ENCODE peak calls at places on chromosomes 4 and X, in five cellular contexts. V is IMR-90, D is pancreas, E is astrocyte, Y is body of pancreas. A is an unnamed sample.

GRCh38 chr4:145909331-145909730 is 29.3 kb downstream of the ZNF827 start:
- DNase-seq in E (no peak), Y (peak; percentile 72), D (peak; percentile 58), V (no peak), A (no peak)

GRCh38 chr4:84481077-84481878 is 17.8 kb downstream of the NKX6-1 start:
- DNase-seq in Y (no peak), V (no peak), E (no peak), D (no peak), A (no peak)

GRCh38 chr4:38058186-38058585 is 98.0 kb downstream of the PTTG2 start:
- DNase-seq in Y (no peak), V (no peak), E (no peak), D (no peak), A (no peak)

GRCh38 chrX:115226929-115227328 is 7.0 kb downstream of the LRCH2 start:
- DNase-seq in E (no peak), D (no peak), Y (no peak), V (peak; percentile 28), A (no peak)

GRCh38 chr4:186264660-186265059 is 1.3 kb upstream of the F11 start:
- DNase-seq in V (no peak), Y (peak; percentile 14), D (no peak), E (no peak), A (no peak)

GRCh38 chr4:182306792-182307507 is 63.7 kb downstream of the TENM3 start:
- DNase-seq in E (peak; percentile 43), V (peak; percentile 6), D (no peak), Y (no peak), A (no peak)

GRCh38 chr4:151961456-151961855 is 200.6 kb upstream of the GATB start:
- DNase-seq in D (no peak), V (no peak), Y (no peak), E (no peak), A (no peak)

GRCh38 chrX:110992611-110993010 is 103.4 kb upstream of the PAK3 start:
- DNase-seq in V (peak; percentile 13), D (no peak), Y (peak; percentile 61), E (no peak), A (no peak)

GRCh38 chr4:38976308-38976707 is 55.9 kb downstream of the TMEM156 start:
- DNase-seq in V (no peak), D (no peak), E (no peak), Y (no peak), A (no peak)

GRCh38 chrX:2710496-2710895 is 19.4 kb downstream of the CD99 start:
- DNase-seq in Y (no peak), E (no peak), D (no peak), V (no peak), A (no peak)

GRCh38 chr4:53907772-53908171 is 156.6 kb downstream of the CHIC2 start:
- DNase-seq in V (no peak), Y (no peak), E (no peak), D (no peak), A (no peak)

GRCh38 chr4:120760047-120760446 is 162.5 kb downstream of the PRDM5 start:
- DNase-seq in D (no peak), E (no peak), V (peak; percentile 23), Y (no peak), A (no peak)

GRCh38 chrX:63350551-63350950 is 581 bp downstream of the SPIN4 start:
- DNase-seq in E (peak; percentile 4), D (peak; percentile 21), V (no peak), Y (peak; percentile 34), A (no peak)

GRCh38 chrX:102957751-102958150 is 20.7 kb downstream of the RAB40AL start:
- DNase-seq in Y (no peak), E (peak; percentile 27), D (no peak), V (peak; percentile 5), A (no peak)

GRCh38 chr4:98081961-98082360 is 61.3 kb downstream of the STPG2 start:
- DNase-seq in Y (no peak), V (no peak), D (no peak), E (no peak), A (no peak)

GRCh38 chr4:176259330-176260090 is 9.5 kb downstream of the ASB5 start:
- DNase-seq in V (peak; percentile 80), Y (no peak), D (no peak), E (peak; percentile 58), A (no peak)

GRCh38 chrX:69231903-69232302 is 66.7 kb upstream of the PJA1 start:
- DNase-seq in D (no peak), Y (no peak), E (no peak), V (no peak), A (no peak)

GRCh38 chr4:24770111-24770584 is 25.2 kb upstream of the SOD3 start:
- DNase-seq in E (peak; percentile 98), Y (no peak), V (peak; percentile 97), D (no peak), A (no peak)

GRCh38 chrX:153526801-153527599 is 9.6 kb downstream of the ATP2B3 start:
- DNase-seq in E (no peak), D (no peak), V (no peak), Y (no peak), A (no peak)

GRCh38 chr4:25861951-25862410 is 807 bp downstream of the SEL1L3 start:
- DNase-seq in D (peak; percentile 34), Y (peak; percentile 45), E (peak; percentile 26), V (peak; percentile 40), A (no peak)

GRCh38 chr4:154578919-154579318 is 11.6 kb downstream of the FGA start:
- DNase-seq in E (peak; percentile 26), D (no peak), Y (no peak), V (no peak), A (no peak)

GRCh38 chrX:153492153-153492454 is 2.7 kb upstream of the BGN start:
- DNase-seq in D (no peak), E (no peak), Y (no peak), V (no peak), A (no peak)

GRCh38 chr4:2077537-2078460 is 18.7 kb downstream of the NAT8L start:
- DNase-seq in V (no peak), E (no peak), D (no peak), Y (no peak), A (no peak)

GRCh38 chr4:55378617-55379467 is 16.9 kb upstream of the TMEM165 start:
- DNase-seq in E (no peak), D (peak; percentile 40), Y (peak; percentile 76), V (no peak), A (no peak)

GRCh38 chr4:134624365-134624764 is 422.8 kb upstream of the PABPC4L start:
- DNase-seq in D (no peak), Y (no peak), E (no peak), V (no peak), A (no peak)

GRCh38 chr4:86498560-86499166 is 95.5 kb upstream of the PTPN13 start:
- DNase-seq in Y (peak; percentile 10), D (no peak), V (peak; percentile 68), E (peak; percentile 61), A (no peak)

GRCh38 chrX:38473715-38474114 is 87.6 kb upstream of the TSPAN7 start:
- DNase-seq in Y (no peak), V (no peak), E (no peak), D (no peak), A (no peak)

GRCh38 chrX:56751071-56751470 is 22.0 kb downstream of the NBDY start:
- DNase-seq in V (no peak), D (no peak), Y (no peak), E (no peak), A (no peak)

GRCh38 chr4:3201718-3202702 is 46.9 kb upstream of the MSANTD1 start:
- DNase-seq in E (peak; percentile 68), V (peak; percentile 69), Y (no peak), D (no peak), A (no peak)

GRCh38 chr4:3205995-3206394 is 43.0 kb upstream of the MSANTD1 start:
- DNase-seq in V (no peak), D (no peak), Y (peak; percentile 2), E (no peak), A (no peak)

GRCh38 chr4:3202836-3203820 is 45.8 kb upstream of the MSANTD1 start:
- DNase-seq in Y (peak; percentile 35), D (no peak), V (no peak), E (no peak), A (no peak)

GRCh38 chr4:3206439-3207100 is 42.4 kb upstream of the MSANTD1 start:
- DNase-seq in Y (no peak), V (no peak), E (no peak), D (no peak), A (no peak)

GRCh38 chr4:3204021-3204431 is 44.9 kb upstream of the MSANTD1 start:
- DNase-seq in Y (peak; percentile 85), E (peak; percentile 49), D (no peak), V (peak; percentile 67), A (peak; percentile 94)
- H3K4me1 ChIP-seq in Y (peaks cover 37% of the 10 kb centered on the region), E (peaks cover 11% of the 10 kb centered on the region), D (peaks cover 9% of the 10 kb centered on the region), V (peaks cover 18% of the 10 kb centered on the region), A (peaks cover 48% of the 10 kb centered on the region)

DNA sequence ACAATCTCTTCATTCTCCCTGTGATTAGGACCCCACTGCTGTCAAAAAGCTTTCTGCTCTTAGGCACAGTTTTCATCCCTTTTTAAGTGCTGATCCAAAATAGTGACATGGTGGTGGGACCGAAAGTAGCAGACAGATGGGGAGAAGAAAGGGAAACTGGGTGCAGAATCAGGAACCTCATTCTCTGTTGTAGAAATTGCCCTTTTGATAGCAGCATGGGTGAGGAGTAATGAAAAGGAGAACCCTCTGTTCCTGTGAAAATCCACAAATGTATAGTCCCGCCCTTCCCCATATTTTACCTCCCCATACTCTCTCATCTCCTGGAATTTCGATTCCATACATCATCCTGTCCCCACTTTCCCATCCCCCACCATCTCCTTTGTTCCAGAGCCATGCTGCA is 126.5 kb downstream of the STIM2 start:
- DNase-seq in E (no peak), D (no peak), V (no peak), Y (no peak), A (no peak)
- H3K4me1 ChIP-seq in E (no peaks in the 10 kb centered on the region), D (peaks cover 6% of the 10 kb centered on the region), V (no peaks in the 10 kb centered on the region), Y (peaks cover 16% of the 10 kb centered on the region), A (peaks cover 1% of the 10 kb centered on the region)

GRCh38 chr4:90227177-90227576 is 100.0 kb downstream of the CCSER1 start:
- DNase-seq in D (no peak), E (no peak), V (no peak), Y (no peak), A (no peak)

GRCh38 chr4:90226734-90227133 is 99.5 kb downstream of the CCSER1 start:
- DNase-seq in D (no peak), Y (no peak), E (no peak), V (no peak), A (no peak)
- H3K4me1 ChIP-seq in D (no peaks in the 10 kb centered on the region), Y (no peaks in the 10 kb centered on the region), E (no peaks in the 10 kb centered on the region), V (no peaks in the 10 kb centered on the region), A (no peaks in the 10 kb centered on the region)

GRCh38 chr4:76981649-76982048 is 32.1 kb downstream of the SEPTIN11 start:
- DNase-seq in Y (no peak), D (no peak), E (no peak), V (peak; percentile 68), A (no peak)

GRCh38 chr4:76977113-76977512 is 27.6 kb downstream of the SEPTIN11 start:
- DNase-seq in V (no peak), Y (no peak), E (no peak), D (no peak), A (no peak)

GRCh38 chr4:76980280-76980679 is 30.7 kb downstream of the SEPTIN11 start:
- DNase-seq in E (no peak), V (no peak), D (no peak), Y (no peak), A (no peak)

GRCh38 chr4:76977731-76978350 is 28.3 kb downstream of the SEPTIN11 start:
- DNase-seq in E (peak; percentile 90), D (no peak), Y (no peak), V (peak; percentile 87), A (no peak)

DNA sequence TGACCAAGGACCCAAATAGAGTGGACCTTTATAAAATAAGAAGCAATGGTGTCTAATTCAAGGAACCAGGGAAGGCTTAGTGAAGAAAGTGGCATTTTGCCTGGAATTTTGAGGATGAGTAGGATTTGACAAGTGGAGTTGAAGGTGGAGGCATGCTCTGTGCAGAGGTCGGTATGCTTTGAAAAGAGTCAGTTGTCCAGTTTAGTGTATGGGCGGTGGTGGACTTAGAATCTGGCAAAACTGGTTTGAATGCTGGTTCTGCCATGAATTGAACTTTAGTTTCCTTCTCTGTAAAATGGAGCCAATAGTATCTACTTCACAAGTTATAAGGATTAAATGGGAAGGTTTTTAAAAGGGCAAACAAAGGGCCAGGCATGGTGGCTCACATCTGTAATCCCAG is 29.7 kb downstream of the SEPTIN11 start:
- DNase-seq in Y (no peak), E (no peak), D (no peak), V (no peak), A (no peak)
- H3K4me1 ChIP-seq in Y (peaks cover 33% of the 10 kb centered on the region), E (peaks cover 58% of the 10 kb centered on the region), D (no peaks in the 10 kb centered on the region), V (peaks cover 35% of the 10 kb centered on the region), A (peaks cover 48% of the 10 kb centered on the region)